ENCODE peak calls at places on chromosomes 13 and 19, in six cellular contexts. One of them, this sample, is unnamed.

GRCh38 chr19:18091217-18091608 is 4.5 kb upstream of the IL12RB1 start:
- DNase-seq in pancreas: no peak
- DNase-seq in CD8-positive, alpha-beta T cell: peak; percentile 54
- DNase-seq in HFF-Myc: no peak
- DNase-seq in mucosa of descending colon: peak; percentile 62
- DNase-seq in body of pancreas: peak; percentile 33
- DNase-seq in this sample: no peak

GRCh38 chr13:48315981-48316380 is 12.4 kb downstream of the RB1 start:
- DNase-seq in pancreas: no peak
- DNase-seq in CD8-positive, alpha-beta T cell: no peak
- DNase-seq in HFF-Myc: no peak
- DNase-seq in mucosa of descending colon: no peak
- DNase-seq in body of pancreas: no peak
- DNase-seq in this sample: no peak

GRCh38 chr19:16888629-16889371 is at the start of gene F2RL3:
- DNase-seq in pancreas: no peak
- DNase-seq in CD8-positive, alpha-beta T cell: no peak
- DNase-seq in HFF-Myc: no peak
- DNase-seq in mucosa of descending colon: peak; percentile 54
- DNase-seq in body of pancreas: peak; percentile 30
- DNase-seq in this sample: no peak

GRCh38 chr13:44649118-44649455 is 73.0 kb upstream of the TSC22D1 start:
- DNase-seq in pancreas: no peak
- DNase-seq in CD8-positive, alpha-beta T cell: no peak
- DNase-seq in HFF-Myc: no peak
- DNase-seq in mucosa of descending colon: no peak
- DNase-seq in body of pancreas: no peak
- DNase-seq in this sample: no peak

GRCh38 chr13:37386276-37386675 is 212.3 kb downstream of the POSTN start:
- DNase-seq in pancreas: no peak
- DNase-seq in CD8-positive, alpha-beta T cell: no peak
- DNase-seq in HFF-Myc: no peak
- DNase-seq in mucosa of descending colon: no peak
- DNase-seq in body of pancreas: no peak
- DNase-seq in this sample: no peak

GRCh38 chr19:42352893-42353259 is 27.4 kb downstream of the MEGF8 start:
- DNase-seq in pancreas: no peak
- DNase-seq in CD8-positive, alpha-beta T cell: no peak
- DNase-seq in HFF-Myc: no peak
- DNase-seq in mucosa of descending colon: no peak
- DNase-seq in body of pancreas: no peak
- DNase-seq in this sample: no peak

GRCh38 chr13:108269601-108270328 is at the start of gene TNFSF13B:
- DNase-seq in pancreas: peak; percentile 46
- DNase-seq in CD8-positive, alpha-beta T cell: no peak
- DNase-seq in HFF-Myc: no peak
- DNase-seq in mucosa of descending colon: peak; percentile 26
- DNase-seq in body of pancreas: peak; percentile 74
- DNase-seq in this sample: no peak

GRCh38 chr13:29756506-29756905 is 93.9 kb downstream of the UBL3 start:
- DNase-seq in pancreas: no peak
- DNase-seq in CD8-positive, alpha-beta T cell: no peak
- DNase-seq in HFF-Myc: no peak
- DNase-seq in mucosa of descending colon: no peak
- DNase-seq in body of pancreas: no peak
- DNase-seq in this sample: no peak

GRCh38 chr13:99972190-99972731 is 694 bp upstream of the ZIC5 start:
- DNase-seq in pancreas: no peak
- DNase-seq in CD8-positive, alpha-beta T cell: no peak
- DNase-seq in HFF-Myc: no peak
- DNase-seq in mucosa of descending colon: no peak
- DNase-seq in body of pancreas: no peak
- DNase-seq in this sample: no peak

GRCh38 chr19:34254552-34255432 is at the start of gene GARRE1:
- DNase-seq in pancreas: peak; percentile 57
- DNase-seq in CD8-positive, alpha-beta T cell: no peak
- DNase-seq in HFF-Myc: no peak
- DNase-seq in mucosa of descending colon: peak; percentile 35
- DNase-seq in body of pancreas: peak; percentile 93
- DNase-seq in this sample: no peak

GRCh38 chr13:110027470-110028240 is 241.3 kb upstream of the IRS2 start:
- DNase-seq in pancreas: no peak
- DNase-seq in CD8-positive, alpha-beta T cell: no peak
- DNase-seq in HFF-Myc: no peak
- DNase-seq in mucosa of descending colon: no peak
- DNase-seq in body of pancreas: no peak
- DNase-seq in this sample: no peak

GRCh38 chr19:5694167-5694951 is 4.3 kb downstream of the RPL36 start:
- DNase-seq in pancreas: no peak
- DNase-seq in CD8-positive, alpha-beta T cell: no peak
- DNase-seq in HFF-Myc: no peak
- DNase-seq in mucosa of descending colon: no peak
- DNase-seq in body of pancreas: no peak
- DNase-seq in this sample: no peak

GRCh38 chr13:112748947-112749346 is 59.1 kb downstream of the ATP11A start:
- DNase-seq in pancreas: no peak
- DNase-seq in CD8-positive, alpha-beta T cell: no peak
- DNase-seq in HFF-Myc: no peak
- DNase-seq in mucosa of descending colon: peak; percentile 19
- DNase-seq in body of pancreas: peak; percentile 41
- DNase-seq in this sample: no peak

GRCh38 chr19:39200066-39200817 is 3.5 kb downstream of the NCCRP1 start:
- DNase-seq in pancreas: peak; percentile 70
- DNase-seq in CD8-positive, alpha-beta T cell: no peak
- DNase-seq in HFF-Myc: no peak
- DNase-seq in mucosa of descending colon: no peak
- DNase-seq in body of pancreas: peak; percentile 84
- DNase-seq in this sample: no peak

GRCh38 chr19:850221-850978 is 1.7 kb upstream of the ELANE start:
- DNase-seq in pancreas: peak; percentile 87
- DNase-seq in CD8-positive, alpha-beta T cell: no peak
- DNase-seq in HFF-Myc: no peak
- DNase-seq in mucosa of descending colon: peak; percentile 75
- DNase-seq in body of pancreas: peak; percentile 91
- DNase-seq in this sample: no peak

GRCh38 chr13:98641075-98641474 is 64.2 kb upstream of the STK24 start:
- DNase-seq in pancreas: no peak
- DNase-seq in CD8-positive, alpha-beta T cell: no peak
- DNase-seq in HFF-Myc: no peak
- DNase-seq in mucosa of descending colon: no peak
- DNase-seq in body of pancreas: no peak
- DNase-seq in this sample: no peak

GRCh38 chr13:34028496-34029442 is 210.8 kb downstream of the RFC3 start:
- DNase-seq in pancreas: no peak
- DNase-seq in CD8-positive, alpha-beta T cell: no peak
- DNase-seq in HFF-Myc: no peak
- DNase-seq in mucosa of descending colon: no peak
- DNase-seq in body of pancreas: no peak
- DNase-seq in this sample: no peak

GRCh38 chr19:44315883-44316282 is 11.1 kb upstream of the ZNF235 start:
- DNase-seq in pancreas: no peak
- DNase-seq in CD8-positive, alpha-beta T cell: no peak
- DNase-seq in HFF-Myc: no peak
- DNase-seq in mucosa of descending colon: no peak
- DNase-seq in body of pancreas: no peak
- DNase-seq in this sample: no peak

GRCh38 chr19:47428177-47428894 is 9.0 kb upstream of the MEIS3 start:
- DNase-seq in pancreas: peak; percentile 74
- DNase-seq in CD8-positive, alpha-beta T cell: peak; percentile 58
- DNase-seq in HFF-Myc: peak; percentile 88
- DNase-seq in mucosa of descending colon: peak; percentile 72
- DNase-seq in body of pancreas: peak; percentile 84
- DNase-seq in this sample: peak; percentile 78

GRCh38 chr19:16871870-16872269 is 16.9 kb upstream of the F2RL3 start:
- DNase-seq in pancreas: no peak
- DNase-seq in CD8-positive, alpha-beta T cell: no peak
- DNase-seq in HFF-Myc: no peak
- DNase-seq in mucosa of descending colon: peak; percentile 43
- DNase-seq in body of pancreas: no peak
- DNase-seq in this sample: no peak

GRCh38 chr19:5961969-5962945 is 15.7 kb downstream of the RANBP3 start:
- DNase-seq in pancreas: peak; percentile 81
- DNase-seq in CD8-positive, alpha-beta T cell: peak; percentile 62
- DNase-seq in HFF-Myc: no peak
- DNase-seq in mucosa of descending colon: peak; percentile 77
- DNase-seq in body of pancreas: peak; percentile 85
- DNase-seq in this sample: no peak

GRCh38 chr19:6761053-6761676 is 6.1 kb downstream of the SH2D3A start:
- DNase-seq in pancreas: no peak
- DNase-seq in CD8-positive, alpha-beta T cell: no peak
- DNase-seq in HFF-Myc: no peak
- DNase-seq in mucosa of descending colon: no peak
- DNase-seq in body of pancreas: no peak
- DNase-seq in this sample: no peak

GRCh38 chr19:48194041-48194871 is 23.8 kb downstream of the ZSWIM9 start:
- DNase-seq in pancreas: no peak
- DNase-seq in CD8-positive, alpha-beta T cell: no peak
- DNase-seq in HFF-Myc: no peak
- DNase-seq in mucosa of descending colon: peak; percentile 26
- DNase-seq in body of pancreas: peak; percentile 13
- DNase-seq in this sample: no peak

GRCh38 chr13:49450105-49450819 is 6.2 kb downstream of the SETDB2 start:
- DNase-seq in pancreas: no peak
- DNase-seq in CD8-positive, alpha-beta T cell: no peak
- DNase-seq in HFF-Myc: no peak
- DNase-seq in mucosa of descending colon: no peak
- DNase-seq in body of pancreas: no peak
- DNase-seq in this sample: no peak

GRCh38 chr13:33497146-33497845 is 211.7 kb upstream of the STARD13 start:
- DNase-seq in pancreas: no peak
- DNase-seq in CD8-positive, alpha-beta T cell: no peak
- DNase-seq in HFF-Myc: no peak
- DNase-seq in mucosa of descending colon: no peak
- DNase-seq in body of pancreas: no peak
- DNase-seq in this sample: no peak

GRCh38 chr19:7908742-7909461 is 5.2 kb downstream of the MAP2K7 start:
- DNase-seq in pancreas: no peak
- DNase-seq in CD8-positive, alpha-beta T cell: no peak
- DNase-seq in HFF-Myc: no peak
- DNase-seq in mucosa of descending colon: no peak
- DNase-seq in body of pancreas: no peak
- DNase-seq in this sample: no peak

GRCh38 chr13:73141292-73141771 is 82.5 kb downstream of the KLF5 start:
- DNase-seq in pancreas: no peak
- DNase-seq in CD8-positive, alpha-beta T cell: no peak
- DNase-seq in HFF-Myc: no peak
- DNase-seq in mucosa of descending colon: no peak
- DNase-seq in body of pancreas: peak; percentile 20
- DNase-seq in this sample: no peak

GRCh38 chr13:77952737-77953136 is 34.1 kb upstream of the EDNRB start:
- DNase-seq in pancreas: no peak
- DNase-seq in CD8-positive, alpha-beta T cell: no peak
- DNase-seq in HFF-Myc: no peak
- DNase-seq in mucosa of descending colon: no peak
- DNase-seq in body of pancreas: no peak
- DNase-seq in this sample: no peak

GRCh38 chr19:14529254-14530004 is at the start of gene TECR:
- DNase-seq in pancreas: peak; percentile 100
- DNase-seq in CD8-positive, alpha-beta T cell: peak; percentile 100
- DNase-seq in HFF-Myc: peak; percentile 100
- DNase-seq in mucosa of descending colon: peak; percentile 100
- DNase-seq in body of pancreas: peak; percentile 100
- DNase-seq in this sample: peak; percentile 98
- TF ChIP-seq CTCF in pancreas: no peak
- TF ChIP-seq CTCF in CD8-positive, alpha-beta T cell: no peak
- TF ChIP-seq CTCF in HFF-Myc: no peak
- TF ChIP-seq CTCF in mucosa of descending colon: no peak
- TF ChIP-seq CTCF in body of pancreas: no peak
- TF ChIP-seq CTCF in this sample: no peak

GRCh38 chr13:20714563-20715339 is 11.3 kb downstream of the IL17D start:
- DNase-seq in pancreas: no peak
- DNase-seq in CD8-positive, alpha-beta T cell: no peak
- DNase-seq in HFF-Myc: no peak
- DNase-seq in mucosa of descending colon: peak; percentile 10
- DNase-seq in body of pancreas: no peak
- DNase-seq in this sample: no peak
- H3K4me3 ChIP-seq in pancreas: no peak overlapping the region
- H3K4me3 ChIP-seq in CD8-positive, alpha-beta T cell: no peak overlapping the region
- H3K4me3 ChIP-seq in HFF-Myc: no peak overlapping the region
- H3K4me3 ChIP-seq in mucosa of descending colon: no peak overlapping the region
- H3K4me3 ChIP-seq in body of pancreas: no peak overlapping the region
- H3K4me3 ChIP-seq in this sample: no peak overlapping the region

GRCh38 chr19:15251749-15252397 is 19.6 kb upstream of the EPHX3 start:
- DNase-seq in pancreas: peak; percentile 53
- DNase-seq in CD8-positive, alpha-beta T cell: no peak
- DNase-seq in HFF-Myc: peak; percentile 57
- DNase-seq in mucosa of descending colon: peak; percentile 51
- DNase-seq in body of pancreas: peak; percentile 60
- DNase-seq in this sample: peak; percentile 70
- TF ChIP-seq CTCF in pancreas: peak; percentile 9
- TF ChIP-seq CTCF in CD8-positive, alpha-beta T cell: no peak
- TF ChIP-seq CTCF in HFF-Myc: peak; percentile 51
- TF ChIP-seq CTCF in mucosa of descending colon: no peak
- TF ChIP-seq CTCF in body of pancreas: no peak
- TF ChIP-seq CTCF in this sample: peak; percentile 57

DNA sequence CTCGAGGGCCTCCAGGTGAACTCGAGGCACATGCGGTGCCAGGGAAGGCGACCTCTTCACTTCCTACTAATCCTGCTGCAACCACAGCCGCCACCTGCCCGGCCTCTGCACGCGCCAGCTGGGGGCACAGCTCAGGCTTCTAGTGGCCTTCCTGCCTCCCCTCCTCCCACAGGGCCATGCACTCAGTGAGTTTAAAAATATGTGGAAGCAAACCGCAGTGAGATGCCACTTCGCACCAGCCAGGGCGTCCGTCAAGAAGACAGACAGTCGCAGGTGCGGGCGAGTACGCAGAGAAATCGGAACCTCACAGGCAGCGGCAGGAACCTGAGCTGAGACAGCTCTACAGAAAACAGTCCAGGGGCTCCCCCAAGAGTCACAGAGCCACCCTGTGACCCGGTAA is 10.4 kb downstream of the LMNB2 start:
- DNase-seq in pancreas: no peak
- DNase-seq in CD8-positive, alpha-beta T cell: no peak
- DNase-seq in HFF-Myc: no peak
- DNase-seq in mucosa of descending colon: no peak
- DNase-seq in body of pancreas: no peak
- DNase-seq in this sample: no peak
- H3K4me3 ChIP-seq in pancreas: no peak overlapping the region
- H3K4me3 ChIP-seq in CD8-positive, alpha-beta T cell: peak overlapping the region; percentile 22
- H3K4me3 ChIP-seq in HFF-Myc: no peak overlapping the region
- H3K4me3 ChIP-seq in mucosa of descending colon: no peak overlapping the region
- H3K4me3 ChIP-seq in body of pancreas: no peak overlapping the region
- H3K4me3 ChIP-seq in this sample: no peak overlapping the region